ENCODE peak calls at places on chromosomes 16 and 17, in four cellular contexts. One of them, this sample, is unnamed.

GRCh38 chr16:17801024-17801423 is 330.3 kb upstream of the XYLT1 start:
- DNase-seq in body of pancreas: no peak
- DNase-seq in hepatocyte: no peak
- DNase-seq in SK-N-SH: no peak
- DNase-seq in this sample: no peak

GRCh38 chr17:27471321-27472269 is 15.3 kb downstream of the KSR1 start:
- DNase-seq in SK-N-SH: no peak
- DNase-seq in body of pancreas: no peak
- DNase-seq in hepatocyte: no peak
- DNase-seq in this sample: no peak

GRCh38 chr16:9135797-9136196 is 44.4 kb downstream of the HAPSTR1 start:
- DNase-seq in body of pancreas: peak; percentile 2
- DNase-seq in SK-N-SH: no peak
- DNase-seq in hepatocyte: no peak
- DNase-seq in this sample: no peak

GRCh38 chr17:44581868-44582267 is 24.6 kb downstream of the FZD2 start:
- DNase-seq in SK-N-SH: peak; percentile 68
- DNase-seq in hepatocyte: no peak
- DNase-seq in body of pancreas: no peak
- DNase-seq in this sample: peak; percentile 50

GRCh38 chr16:24471616-24472015 is 67.8 kb upstream of the RBBP6 start:
- DNase-seq in body of pancreas: no peak
- DNase-seq in hepatocyte: no peak
- DNase-seq in SK-N-SH: no peak
- DNase-seq in this sample: peak; percentile 64

GRCh38 chr17:58224315-58224714 is 5.3 kb upstream of the MKS1 start:
- DNase-seq in hepatocyte: no peak
- DNase-seq in SK-N-SH: no peak
- DNase-seq in body of pancreas: no peak
- DNase-seq in this sample: no peak

GRCh38 chr17:49928126-49928800 is 40.7 kb upstream of the DLX4 start:
- DNase-seq in body of pancreas: no peak
- DNase-seq in hepatocyte: no peak
- DNase-seq in SK-N-SH: no peak
- DNase-seq in this sample: no peak

GRCh38 chr17:21298983-21299519 is 14.5 kb downstream of the MAP2K3 start:
- DNase-seq in body of pancreas: no peak
- DNase-seq in SK-N-SH: no peak
- DNase-seq in hepatocyte: no peak
- DNase-seq in this sample: no peak

GRCh38 chr16:67144943-67145342 is 5.9 kb downstream of the B3GNT9 start:
- DNase-seq in body of pancreas: no peak
- DNase-seq in SK-N-SH: no peak
- DNase-seq in hepatocyte: no peak
- DNase-seq in this sample: no peak

GRCh38 chr16:8928467-8928957 is 35.2 kb downstream of the USP7 start:
- DNase-seq in SK-N-SH: no peak
- DNase-seq in hepatocyte: peak; percentile 47
- DNase-seq in body of pancreas: peak; percentile 12
- DNase-seq in this sample: no peak

GRCh38 chr17:75564195-75564594 is 23.4 kb upstream of the MYO15B start:
- DNase-seq in SK-N-SH: no peak
- DNase-seq in hepatocyte: peak; percentile 2
- DNase-seq in body of pancreas: no peak
- DNase-seq in this sample: no peak

GRCh38 chr17:71331754-71332153 is 789.1 kb upstream of the SOX9 start:
- DNase-seq in body of pancreas: no peak
- DNase-seq in SK-N-SH: no peak
- DNase-seq in hepatocyte: no peak
- DNase-seq in this sample: no peak

GRCh38 chr17:43018932-43019331 is 3.3 kb downstream of the VAT1 start:
- DNase-seq in hepatocyte: no peak
- DNase-seq in body of pancreas: no peak
- DNase-seq in SK-N-SH: no peak
- DNase-seq in this sample: no peak

GRCh38 chr17:4944163-4944553 is 4.1 kb downstream of the RNF167 start:
- DNase-seq in SK-N-SH: no peak
- DNase-seq in hepatocyte: no peak
- DNase-seq in body of pancreas: no peak
- DNase-seq in this sample: no peak

GRCh38 chr16:20938426-20938825 is 37.9 kb downstream of the LYRM1 start:
- DNase-seq in body of pancreas: no peak
- DNase-seq in SK-N-SH: no peak
- DNase-seq in hepatocyte: no peak
- DNase-seq in this sample: no peak

GRCh38 chr16:76676356-76676755 is 399.2 kb downstream of the CNTNAP4 start:
- DNase-seq in SK-N-SH: no peak
- DNase-seq in body of pancreas: peak; percentile 18
- DNase-seq in hepatocyte: peak; percentile 64
- DNase-seq in this sample: no peak

GRCh38 chr17:71628306-71628705 is 492.5 kb upstream of the SOX9 start:
- DNase-seq in SK-N-SH: no peak
- DNase-seq in body of pancreas: no peak
- DNase-seq in hepatocyte: no peak
- DNase-seq in this sample: no peak

GRCh38 chr16:29663020-29663828 is at the start of gene SPN:
- DNase-seq in SK-N-SH: no peak
- DNase-seq in hepatocyte: no peak
- DNase-seq in body of pancreas: no peak
- DNase-seq in this sample: peak; percentile 74

GRCh38 chr17:75504347-75505151 is 10.8 kb downstream of the CASKIN2 start:
- DNase-seq in SK-N-SH: peak; percentile 86
- DNase-seq in body of pancreas: peak; percentile 68
- DNase-seq in hepatocyte: peak; percentile 58
- DNase-seq in this sample: peak; percentile 70

GRCh38 chr17:58679263-58680037 is 12.4 kb downstream of the TEX14 start:
- DNase-seq in SK-N-SH: no peak
- DNase-seq in hepatocyte: no peak
- DNase-seq in body of pancreas: no peak
- DNase-seq in this sample: peak; percentile 60

GRCh38 chr16:71499775-71500364 is 10.7 kb upstream of the ZNF19 start:
- DNase-seq in body of pancreas: peak; percentile 54
- DNase-seq in SK-N-SH: peak; percentile 66
- DNase-seq in hepatocyte: peak; percentile 63
- DNase-seq in this sample: peak; percentile 47

GRCh38 chr17:72056727-72057290 is 64.0 kb upstream of the SOX9 start:
- DNase-seq in body of pancreas: peak; percentile 27
- DNase-seq in hepatocyte: no peak
- DNase-seq in SK-N-SH: no peak
- DNase-seq in this sample: no peak

GRCh38 chr17:28711723-28712036 is at the start of gene PROCA1:
- DNase-seq in hepatocyte: peak; percentile 75
- DNase-seq in body of pancreas: no peak
- DNase-seq in SK-N-SH: no peak
- DNase-seq in this sample: no peak

GRCh38 chr17:6755281-6755680 is 565 bp upstream of the XAF1 start:
- DNase-seq in hepatocyte: peak; percentile 40
- DNase-seq in SK-N-SH: peak; percentile 36
- DNase-seq in body of pancreas: no peak
- DNase-seq in this sample: no peak

GRCh38 chr17:5558815-5559785 is 25.2 kb downstream of the NLRP1 start:
- DNase-seq in body of pancreas: no peak
- DNase-seq in SK-N-SH: no peak
- DNase-seq in hepatocyte: no peak
- DNase-seq in this sample: no peak

DNA sequence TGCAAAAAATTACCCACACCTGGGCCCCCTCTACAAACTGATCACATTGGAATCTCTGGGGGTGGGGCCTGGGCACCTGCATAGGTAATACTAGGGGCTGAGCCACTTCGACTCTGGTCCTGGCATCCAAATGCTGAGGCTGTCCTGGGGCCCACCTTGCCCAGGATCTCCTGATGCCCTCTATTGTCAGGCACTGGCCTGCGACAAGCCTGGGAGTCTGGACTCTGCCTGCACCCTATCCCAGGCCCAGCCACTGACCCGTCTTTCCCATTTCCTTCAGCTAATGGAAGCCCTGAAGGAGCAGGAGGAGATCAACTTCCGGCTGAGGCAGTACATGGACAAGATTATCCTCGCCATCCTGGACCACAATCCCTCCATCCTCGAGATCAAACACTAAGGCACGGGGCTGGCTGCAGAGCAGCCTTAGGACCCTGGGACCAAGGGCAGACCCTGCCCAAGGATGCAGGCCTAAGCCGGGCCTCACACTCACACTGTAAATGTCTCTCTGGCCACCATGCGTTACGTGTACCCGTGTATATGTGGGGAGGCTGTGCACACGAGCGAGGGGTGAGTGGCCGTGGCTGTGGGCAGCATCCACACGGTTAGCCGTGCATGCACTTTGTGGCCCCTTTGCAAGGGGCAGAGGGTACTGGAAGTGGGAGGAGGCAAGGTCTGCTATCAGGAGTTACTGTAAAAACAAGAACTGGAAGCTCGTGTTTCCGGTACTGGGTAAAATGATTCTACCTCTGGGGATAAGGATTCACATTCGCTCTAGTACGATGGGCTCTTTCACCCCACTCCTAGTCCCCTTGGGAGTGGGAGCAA is 140.1 kb downstream of the RAB11FIP4 start:
- DNase-seq in SK-N-SH: no peak
- DNase-seq in hepatocyte: no peak
- DNase-seq in body of pancreas: no peak
- DNase-seq in this sample: no peak
- H3K27ac ChIP-seq in SK-N-SH: no peak overlapping the region
- H3K27ac ChIP-seq in hepatocyte: no peak overlapping the region
- H3K27ac ChIP-seq in body of pancreas: no peak overlapping the region
- H3K27ac ChIP-seq in this sample: no peak overlapping the region

DNA sequence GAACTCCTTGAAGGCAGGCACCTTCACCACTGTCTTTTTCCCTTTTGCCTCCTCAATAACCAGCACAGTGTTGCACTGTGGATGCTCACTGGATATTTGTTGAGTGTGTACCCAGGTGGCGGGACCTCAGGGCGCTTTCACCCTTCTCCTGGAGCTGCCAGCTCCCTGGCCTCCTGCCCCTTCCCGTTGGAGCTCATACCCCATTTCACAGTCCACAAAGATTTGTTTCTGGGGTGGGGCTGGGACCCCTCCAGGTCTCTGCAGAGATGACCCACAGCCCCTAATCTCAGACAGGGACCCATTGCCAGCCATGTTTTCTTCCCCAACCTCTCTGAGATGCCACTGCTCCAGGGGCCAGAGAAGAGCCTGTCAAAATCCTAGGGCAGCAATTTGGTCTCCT is 12.4 kb downstream of the ALOX12B start:
- DNase-seq in body of pancreas: no peak
- DNase-seq in SK-N-SH: no peak
- DNase-seq in hepatocyte: no peak
- DNase-seq in this sample: no peak
- H3K27me3 ChIP-seq in body of pancreas: peaks cover 50% of the 10 kb centered on the region
- H3K27me3 ChIP-seq in SK-N-SH: peaks cover 60% of the 10 kb centered on the region
- H3K27me3 ChIP-seq in hepatocyte: peaks cover 56% of the 10 kb centered on the region
- H3K27me3 ChIP-seq in this sample: peaks cover 12% of the 10 kb centered on the region

DNA sequence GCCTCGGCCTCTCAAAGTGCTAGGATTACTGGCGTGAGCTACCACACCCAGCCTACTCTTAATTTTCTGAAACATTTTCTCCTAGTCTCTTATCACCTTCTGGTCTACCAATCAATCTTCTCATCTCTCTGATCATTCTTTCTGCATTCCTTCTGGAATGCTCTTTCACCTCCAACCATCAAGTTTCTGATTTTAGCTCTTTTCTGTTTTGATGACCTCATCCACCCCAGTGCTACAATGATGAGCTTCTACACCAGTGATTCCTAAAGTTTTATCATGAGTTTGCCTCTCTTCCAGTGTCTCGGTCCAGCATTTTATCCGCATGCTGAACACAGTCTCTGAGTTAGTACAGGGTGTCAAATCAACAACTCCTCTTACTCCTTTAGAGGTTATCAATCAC is 31.5 kb downstream of the NME2 start:
- DNase-seq in body of pancreas: no peak
- DNase-seq in hepatocyte: no peak
- DNase-seq in SK-N-SH: no peak
- DNase-seq in this sample: no peak
- H3K27ac ChIP-seq in body of pancreas: no peak overlapping the region
- H3K27ac ChIP-seq in hepatocyte: no peak overlapping the region
- H3K27ac ChIP-seq in SK-N-SH: no peak overlapping the region
- H3K27ac ChIP-seq in this sample: no peak overlapping the region

DNA sequence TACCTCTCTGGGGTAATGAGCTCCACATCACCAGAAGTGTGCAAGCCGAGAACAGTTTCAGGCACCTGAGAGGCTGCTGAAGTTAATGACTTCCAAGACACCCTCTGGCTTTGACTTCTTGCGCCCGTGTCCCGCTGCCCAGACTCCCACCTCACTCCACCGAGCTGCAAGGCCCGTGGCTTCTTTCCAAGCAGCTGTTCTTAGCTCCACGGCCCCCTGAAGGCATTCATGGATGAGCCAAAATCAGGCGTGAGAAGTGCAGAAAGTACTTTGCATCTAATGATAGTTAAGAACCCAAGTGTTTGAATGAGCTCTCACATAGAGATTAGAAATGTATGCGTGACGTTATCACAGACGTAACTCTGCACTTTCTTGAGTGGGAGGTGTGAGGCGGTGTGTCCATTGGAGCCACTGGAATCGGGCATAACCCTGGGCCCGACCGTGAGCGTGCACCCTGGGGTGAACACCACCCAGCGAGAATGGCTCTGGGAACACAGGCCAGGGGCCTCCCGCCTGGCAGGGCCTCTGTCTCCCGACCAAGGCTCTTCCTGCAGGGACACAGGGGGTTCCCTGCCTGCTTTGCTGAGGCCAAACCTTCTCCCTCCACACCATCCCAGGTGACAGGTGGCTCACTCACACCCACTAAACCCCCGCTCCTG is 11.0 kb downstream of the NPTX1 start:
- DNase-seq in hepatocyte: no peak
- DNase-seq in SK-N-SH: no peak
- DNase-seq in body of pancreas: no peak
- DNase-seq in this sample: no peak
- H3K27me3 ChIP-seq in hepatocyte: peaks cover 46% of the 10 kb centered on the region
- H3K27me3 ChIP-seq in SK-N-SH: peaks cover 80% of the 10 kb centered on the region
- H3K27me3 ChIP-seq in body of pancreas: peaks cover 9% of the 10 kb centered on the region
- H3K27me3 ChIP-seq in this sample: no peaks in the 10 kb centered on the region

GRCh38 chr17:81926451-81927144 is 937 bp downstream of the MAFG start:
- DNase-seq in hepatocyte: peak; percentile 91
- DNase-seq in SK-N-SH: peak; percentile 85
- DNase-seq in body of pancreas: peak; percentile 88
- DNase-seq in this sample: peak; percentile 71

GRCh38 chr17:81925860-81926450 is 1.6 kb downstream of the MAFG start:
- DNase-seq in hepatocyte: no peak
- DNase-seq in body of pancreas: no peak
- DNase-seq in SK-N-SH: no peak
- DNase-seq in this sample: no peak

GRCh38 chr17:81923302-81924260 is 4.0 kb downstream of the MAFG start:
- DNase-seq in hepatocyte: peak; percentile 93
- DNase-seq in body of pancreas: peak; percentile 75
- DNase-seq in SK-N-SH: no peak
- DNase-seq in this sample: peak; percentile 87

GRCh38 chr17:81922566-81923301 is 4.8 kb upstream of the SIRT7 start:
- DNase-seq in SK-N-SH: no peak
- DNase-seq in body of pancreas: no peak
- DNase-seq in hepatocyte: no peak
- DNase-seq in this sample: no peak

GRCh38 chr17:81924557-81925532 is 2.7 kb downstream of the MAFG start:
- DNase-seq in body of pancreas: peak; percentile 39
- DNase-seq in hepatocyte: peak; percentile 76
- DNase-seq in SK-N-SH: no peak
- DNase-seq in this sample: peak; percentile 53
- H3K27ac ChIP-seq in body of pancreas: peak overlapping the region; percentile 98
- H3K27ac ChIP-seq in hepatocyte: peak overlapping the region; percentile 97
- H3K27ac ChIP-seq in SK-N-SH: peak overlapping the region; percentile 30
- H3K27ac ChIP-seq in this sample: peak overlapping the region; percentile 67

This sample was measured in WERI-Rb-1.